ENCODE peak calls at places on chromosomes 16 and 17, in nine cellular contexts. S is HFFc6, P is aorta, Y is ovary, K is pulmonary artery endothelial cell, A is iPS-NIHi11, O is HEK293T, J is Kasumi-1, Z is NCI-H2107. X is an unnamed sample.

GRCh38 chr16:69145658-69146057 is 13.2 kb downstream of the UTP4 start:
- DNase-seq in Z (no peak), Y (no peak), P (no peak), S (no peak), J (no peak), K (no peak), A (no peak), O (no peak), X (no peak)

GRCh38 chr16:27228036-27228435 is 24.7 kb downstream of the KDM8 start:
- DNase-seq in K (no peak), Z (no peak), O (no peak), J (no peak), S (no peak), A (no peak), P (peak), Y (no peak), X (no peak)

GRCh38 chr16:66517586-66518263 is 32.2 kb downstream of the TK2 start:
- DNase-seq in K (no peak), P (peak), S (no peak), Y (peak), A (no peak), O (no peak), Z (no peak), J (no peak), X (no peak)

GRCh38 chr17:35160354-35161201 is 13.0 kb downstream of the UNC45B start:
- DNase-seq in Z (no peak), S (no peak), J (no peak), Y (no peak), P (peak), K (no peak), O (no peak), A (no peak), X (no peak)

GRCh38 chr17:37792787-37793186 is 47.9 kb upstream of the HNF1B start:
- DNase-seq in Y (no peak), P (no peak), K (no peak), J (no peak), O (no peak), S (peak), Z (no peak), A (no peak), X (no peak)

GRCh38 chr17:82592751-82593589 is 55.3 kb downstream of the WDR45B start:
- DNase-seq in Y (peak), P (no peak), K (peak), J (peak), O (no peak), Z (no peak), A (peak), S (peak), X (peak)

GRCh38 chr17:75509528-75510258 is 5.6 kb downstream of the CASKIN2 start:
- DNase-seq in S (no peak), K (no peak), Y (no peak), Z (no peak), A (no peak), O (no peak), P (no peak), J (no peak), X (no peak)

GRCh38 chr17:50461550-50462132 is 7.0 kb downstream of the CHAD start:
- DNase-seq in Y (no peak), A (no peak), Z (no peak), S (no peak), J (no peak), K (no peak), O (no peak), P (no peak), X (no peak)

GRCh38 chr17:59786536-59787319 is 79.3 kb downstream of the VMP1 start:
- DNase-seq in A (peak), J (peak), K (peak), O (peak), S (peak), Z (peak), P (no peak), Y (no peak), X (peak)

GRCh38 chr16:70428178-70428998 is 10.5 kb downstream of the ST3GAL2 start:
- DNase-seq in O (peak), P (peak), S (peak), A (peak), K (peak), Y (peak), Z (no peak), J (peak), X (peak)

GRCh38 chr16:46918905-46919792 is 35.0 kb downstream of the GPT2 start:
- DNase-seq in K (no peak), Y (no peak), Z (no peak), P (no peak), A (no peak), O (no peak), J (no peak), S (no peak), X (no peak)

GRCh38 chr17:50661795-50662391 is 27.2 kb downstream of the ABCC3 start:
- DNase-seq in Z (no peak), O (no peak), A (peak), S (peak), J (no peak), P (peak), Y (no peak), K (peak), X (peak)

GRCh38 chr17:22703786-22704441 is 1011.6 kb downstream of the KCNJ18 start:
- DNase-seq in P (no peak), K (no peak), A (peak), S (no peak), Y (no peak), O (peak), J (peak), Z (no peak), X (no peak)

GRCh38 chr17:14196337-14196997 is 40.2 kb downstream of the CDRT15 start:
- DNase-seq in Z (no peak), S (no peak), Y (no peak), P (no peak), O (no peak), J (no peak), K (no peak), A (no peak), X (no peak)

GRCh38 chr16:22092143-22092933 is at the start of gene VWA3A:
- DNase-seq in O (peak), Y (no peak), Z (no peak), K (no peak), S (peak), P (no peak), J (no peak), A (peak), X (peak)

GRCh38 chr17:4204676-4205075 is 59.1 kb downstream of the ANKFY1 start:
- DNase-seq in S (peak), Y (no peak), J (no peak), P (no peak), Z (no peak), A (no peak), K (peak), O (no peak), X (no peak)

GRCh38 chr17:1872976-1873375 is 43.2 kb downstream of the RPA1 start:
- DNase-seq in P (no peak), S (no peak), K (no peak), A (no peak), Z (no peak), J (no peak), Y (no peak), O (no peak), X (no peak)

GRCh38 chr17:76005263-76006149 is 4.9 kb downstream of the CDK3 start:
- DNase-seq in J (peak), O (peak), K (peak), S (peak), Y (peak), Z (peak), A (peak), P (peak), X (peak)

GRCh38 chr16:49912688-49913087 is 56.8 kb upstream of the ZNF423 start:
- DNase-seq in Z (no peak), S (no peak), P (no peak), O (no peak), Y (no peak), K (no peak), A (no peak), J (no peak), X (no peak)

GRCh38 chr17:27808629-27809028 is 8.3 kb upstream of the NOS2 start:
- DNase-seq in Y (no peak), Z (no peak), A (no peak), K (no peak), J (no peak), P (no peak), S (no peak), O (no peak), X (no peak)

GRCh38 chr16:71807905-71808592 is 585 bp downstream of the AP1G1 start:
- DNase-seq in J (peak), S (no peak), O (peak), P (no peak), K (no peak), Y (no peak), Z (no peak), A (no peak), X (peak)

GRCh38 chr17:8500609-8501008 is 64.9 kb downstream of the NDEL1 start:
- DNase-seq in K (no peak), O (no peak), P (peak), S (no peak), Z (no peak), Y (no peak), J (no peak), A (no peak), X (no peak)

GRCh38 chr17:74990581-74991105 is 3.2 kb downstream of the CDR2L start:
- DNase-seq in O (no peak), S (no peak), Y (no peak), A (no peak), K (no peak), P (no peak), Z (no peak), J (no peak), X (no peak)

GRCh38 chr17:4120332-4120731 is 22.5 kb downstream of the ZZEF1 start:
- DNase-seq in S (no peak), P (no peak), Y (no peak), Z (no peak), A (no peak), O (no peak), K (no peak), J (no peak), X (no peak)

GRCh38 chr17:44970136-44970737 is 2.1 kb upstream of the C1QL1 start:
- DNase-seq in S (no peak), O (peak), J (no peak), Y (no peak), P (peak), K (no peak), A (peak), Z (no peak), X (peak)

GRCh38 chr16:57501492-57501891 is 15.2 kb upstream of the DOK4 start:
- DNase-seq in Y (no peak), J (no peak), S (no peak), K (no peak), A (no peak), P (no peak), Z (no peak), O (no peak), X (no peak)

GRCh38 chr16:83744521-83744981 is 63.2 kb upstream of the HSBP1 start:
- DNase-seq in O (no peak), J (no peak), P (no peak), Z (no peak), Y (no peak), S (no peak), A (no peak), K (no peak), X (peak)

GRCh38 chr16:66735891-66736290 is 15.5 kb downstream of the DYNC1LI2 start:
- DNase-seq in Y (no peak), J (no peak), A (no peak), Z (no peak), O (no peak), P (no peak), K (no peak), S (no peak), X (no peak)

GRCh38 chr16:20441221-20441620 is 10.1 kb upstream of the ACSM2A start:
- DNase-seq in J (no peak), P (no peak), Z (no peak), O (no peak), A (no peak), S (no peak), K (no peak), Y (no peak), X (no peak)

GRCh38 chr17:44230139-44230695 is 10.7 kb upstream of the UBTF start:
- DNase-seq in O (no peak), Z (no peak), J (no peak), S (no peak), K (no peak), A (no peak), P (no peak), Y (no peak), X (no peak)

GRCh38 chr17:57505841-57506240 is 239.3 kb downstream of the CCDC182 start:
- DNase-seq in S (no peak), K (no peak), A (no peak), P (no peak), J (no peak), O (no peak), Y (no peak), Z (no peak), X (no peak)

GRCh38 chr17:57135026-57135747 is 50.1 kb downstream of the AKAP1 start:
- DNase-seq in A (no peak), S (no peak), P (no peak), K (no peak), J (no peak), Y (no peak), O (no peak), Z (no peak), X (no peak)

GRCh38 chr16:86077243-86077940 is 178.4 kb downstream of the IRF8 start:
- DNase-seq in Z (no peak), P (peak), A (no peak), Y (no peak), O (no peak), S (no peak), J (no peak), K (no peak), X (no peak)

X was measured in mesendoderm.